ENCODE peak calls at places on chromosomes 11 and 22, in six cellular contexts. A is sigmoid colon, O is kidney epithelial cell, U is H7, E is colonic mucosa, N is MG63. Y is an unnamed sample.

GRCh38 chr11:68584097-68584496 is 100.2 kb upstream of the GAL start:
- DNase-seq in A (no peak), O (no peak), U (peak; percentile 80), E (peak; percentile 42), N (peak; percentile 3), Y (no peak)

GRCh38 chr11:106101797-106102196 is 24.3 kb downstream of the AASDHPPT start:
- DNase-seq in A (no peak), O (no peak), U (no peak), E (no peak), N (no peak), Y (peak; percentile 16)

GRCh38 chr11:27215471-27216267 is 147.3 kb downstream of the CCDC34 start:
- DNase-seq in A (no peak), O (no peak), U (peak; percentile 17), E (peak; percentile 13), N (no peak), Y (no peak)

GRCh38 chr11:10307022-10307410 is 2.1 kb downstream of the ADM start:
- DNase-seq in A (no peak), O (no peak), U (no peak), E (no peak), N (no peak), Y (no peak)

GRCh38 chr11:105706025-105706530 is 96.2 kb downstream of the GRIA4 start:
- DNase-seq in A (no peak), O (no peak), U (no peak), E (no peak), N (no peak), Y (no peak)

GRCh38 chr22:40345801-40346177 is 511 bp upstream of the ADSL start:
- DNase-seq in A (no peak), O (no peak), U (peak; percentile 60), E (peak; percentile 63), N (peak; percentile 54), Y (no peak)

GRCh38 chr11:6799402-6799801 is at the start of gene OR6A2:
- DNase-seq in A (no peak), O (no peak), U (no peak), E (no peak), N (peak; percentile 10), Y (no peak)

GRCh38 chr11:133942594-133942993 is 14.2 kb downstream of the IGSF9B start:
- DNase-seq in A (no peak), O (no peak), U (no peak), E (no peak), N (no peak), Y (no peak)

GRCh38 chr11:34988294-34989255 is 72.2 kb downstream of the PDHX start:
- DNase-seq in A (no peak), O (no peak), U (no peak), E (no peak), N (no peak), Y (no peak)

GRCh38 chr22:29003975-29004646 is 57.5 kb downstream of the C22orf31 start:
- DNase-seq in A (no peak), O (no peak), U (peak; percentile 60), E (no peak), N (no peak), Y (no peak)

GRCh38 chr11:63443714-63444113 is 47.3 kb downstream of the PLAAT5 start:
- DNase-seq in A (no peak), O (no peak), U (no peak), E (no peak), N (no peak), Y (no peak)

GRCh38 chr22:29587938-29588699 is 7.2 kb upstream of the NIPSNAP1 start:
- DNase-seq in A (no peak), O (peak; percentile 50), U (no peak), E (no peak), N (peak; percentile 93), Y (peak; percentile 78)

GRCh38 chr11:95465887-95466286 is 234.9 kb upstream of the SESN3 start:
- DNase-seq in A (no peak), O (no peak), U (no peak), E (no peak), N (no peak), Y (no peak)

GRCh38 chr11:59040607-59041006 is 45.5 kb upstream of the GLYATL1B start:
- DNase-seq in A (no peak), O (no peak), U (no peak), E (peak; percentile 24), N (no peak), Y (no peak)

GRCh38 chr22:17436981-17437410 is 67.7 kb downstream of the CECR2 start:
- DNase-seq in A (no peak), O (no peak), U (peak; percentile 65), E (no peak), N (no peak), Y (no peak)

GRCh38 chr22:27135582-27135981 is 478.2 kb downstream of the MIAT start:
- DNase-seq in A (no peak), O (no peak), U (no peak), E (no peak), N (peak; percentile 52), Y (peak; percentile 54)

GRCh38 chr22:37887610-37888378 is 18.3 kb upstream of the MICALL1 start:
- DNase-seq in A (peak; percentile 91), O (no peak), U (peak; percentile 64), E (peak; percentile 36), N (peak; percentile 64), Y (no peak)

GRCh38 chr22:37079668-37080171 is 28.2 kb downstream of the KCTD17 start:
- DNase-seq in A (no peak), O (no peak), U (no peak), E (no peak), N (no peak), Y (peak; percentile 48)

GRCh38 chr11:79487412-79487811 is 46.6 kb upstream of the TENM4 start:
- DNase-seq in A (no peak), O (no peak), U (no peak), E (no peak), N (no peak), Y (no peak)

GRCh38 chr11:134861490-134862107 is 449.6 kb upstream of the B3GAT1 start:
- DNase-seq in A (no peak), O (no peak), U (peak; percentile 61), E (no peak), N (no peak), Y (no peak)

GRCh38 chr11:14644396-14645246 is 1.0 kb downstream of the PDE3B start:
- DNase-seq in A (peak; percentile 68), O (no peak), U (peak; percentile 69), E (peak; percentile 52), N (no peak), Y (no peak)

GRCh38 chr22:42611076-42611475 is 3.6 kb downstream of the POLDIP3 start:
- DNase-seq in A (no peak), O (peak; percentile 61), U (no peak), E (no peak), N (no peak), Y (no peak)

GRCh38 chr11:1453611-1454386 is 32.8 kb downstream of the MOB2 start:
- DNase-seq in A (peak; percentile 84), O (no peak), U (peak; percentile 96), E (peak; percentile 69), N (no peak), Y (no peak)

GRCh38 chr11:133937015-133937414 is 19.8 kb downstream of the IGSF9B start:
- DNase-seq in A (no peak), O (no peak), U (peak; percentile 34), E (no peak), N (no peak), Y (no peak)

GRCh38 chr11:76627541-76628082 is 42.9 kb downstream of the LRRC32 start:
- DNase-seq in A (peak; percentile 27), O (no peak), U (no peak), E (no peak), N (no peak), Y (no peak)
- H3K4me3 ChIP-seq in A (no peak overlapping the region), O (no peak overlapping the region), U (no peak overlapping the region), E (no peak overlapping the region), N (no peak overlapping the region), Y (no peak overlapping the region)

GRCh38 chr11:123357990-123358827 is 71.9 kb upstream of the GRAMD1B start:
- DNase-seq in A (no peak), O (no peak), U (peak; percentile 77), E (no peak), N (peak; percentile 6), Y (no peak)

GRCh38 chr11:123356539-123356938 is 73.5 kb upstream of the GRAMD1B start:
- DNase-seq in A (no peak), O (no peak), U (no peak), E (no peak), N (no peak), Y (no peak)

GRCh38 chr11:123354371-123354770 is 75.7 kb upstream of the GRAMD1B start:
- DNase-seq in A (no peak), O (no peak), U (no peak), E (no peak), N (no peak), Y (no peak)

GRCh38 chr11:123360267-123360936 is 69.7 kb upstream of the GRAMD1B start:
- DNase-seq in A (no peak), O (no peak), U (no peak), E (no peak), N (no peak), Y (no peak)

DNA sequence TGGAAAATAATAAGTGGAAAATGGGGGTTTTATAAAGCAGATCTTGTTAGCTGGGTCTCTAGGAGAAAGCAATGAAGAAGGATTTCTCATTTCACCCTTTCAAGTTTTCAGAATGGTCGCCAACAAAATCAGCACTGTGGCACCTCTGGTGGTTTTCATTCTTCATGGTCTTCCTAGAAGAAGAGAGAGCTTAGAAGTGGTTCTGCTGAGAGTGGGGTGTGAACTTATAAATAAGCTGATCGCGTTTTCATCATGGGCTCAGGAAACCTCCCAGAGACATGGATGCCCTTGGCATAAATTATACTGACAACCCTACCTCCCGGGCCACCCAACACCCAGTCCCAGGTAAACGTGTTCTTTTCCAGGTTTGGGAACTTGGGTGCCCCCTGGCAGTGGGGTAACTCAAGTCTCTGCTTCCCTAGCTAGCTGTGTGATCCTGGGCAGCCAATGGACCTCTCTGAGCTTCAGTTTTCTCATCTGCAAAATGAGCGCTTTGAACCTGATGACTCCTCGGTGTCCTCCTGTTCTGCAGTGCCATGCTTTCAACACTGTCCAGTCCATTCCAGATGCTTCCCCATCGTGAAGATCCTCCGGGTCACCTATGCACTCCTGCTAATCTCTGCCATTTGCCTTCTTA is 72.6 kb upstream of the GRAMD1B start:
- DNase-seq in A (no peak), O (no peak), U (no peak), E (no peak), N (no peak), Y (no peak)
- H3K4me3 ChIP-seq in A (no peak overlapping the region), O (no peak overlapping the region), U (peak overlapping the region; percentile 71), E (no peak overlapping the region), N (no peak overlapping the region), Y (no peak overlapping the region)

DNA sequence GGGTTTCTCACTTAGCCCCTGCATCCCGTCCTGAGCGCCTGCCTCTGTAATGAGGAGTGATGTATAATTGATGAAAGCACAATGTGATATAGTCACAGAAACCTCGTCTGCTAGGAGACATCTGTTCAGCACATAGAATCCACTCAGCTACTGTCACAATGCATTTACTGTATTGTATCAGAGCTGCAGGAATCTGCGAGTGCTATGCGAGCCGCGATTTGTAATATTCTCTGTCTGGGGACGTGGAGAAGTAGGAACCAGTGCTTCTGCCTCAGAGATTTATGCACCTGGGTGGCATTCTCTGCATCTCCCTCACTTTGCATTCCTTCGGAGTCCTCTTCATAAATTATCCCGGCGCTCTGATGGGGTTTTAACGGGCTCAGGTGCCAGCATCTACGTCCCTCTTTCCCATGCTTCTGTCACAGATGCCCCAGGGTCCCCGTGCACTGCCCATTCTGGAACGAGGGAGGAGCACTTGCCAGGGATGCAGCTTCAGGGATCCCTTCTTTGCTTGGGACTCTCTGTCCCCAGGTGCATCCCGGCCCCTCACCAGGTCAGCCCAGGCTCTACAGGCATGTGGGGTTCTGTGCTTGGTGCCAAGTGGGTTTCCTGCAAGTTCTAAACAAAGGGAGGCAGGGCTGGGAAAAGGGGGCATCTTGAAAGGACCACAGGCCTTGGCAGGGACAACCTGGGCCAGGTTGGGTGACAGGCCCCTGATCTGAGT is 205.5 kb downstream of the DSCAML1 start:
- DNase-seq in A (peak; percentile 26), O (no peak), U (no peak), E (no peak), N (no peak), Y (no peak)
- H3K4me3 ChIP-seq in A (no peak overlapping the region), O (no peak overlapping the region), U (no peak overlapping the region), E (no peak overlapping the region), N (no peak overlapping the region), Y (no peak overlapping the region)

GRCh38 chr11:110121204-110121603 is 28.0 kb downstream of the ZC3H12C start:
- DNase-seq in A (no peak), O (no peak), U (no peak), E (no peak), N (peak; percentile 16), Y (peak; percentile 42)
- H3K4me3 ChIP-seq in A (no peak overlapping the region), O (no peak overlapping the region), U (no peak overlapping the region), E (no peak overlapping the region), N (no peak overlapping the region), Y (no peak overlapping the region)